ENCODE peak calls at places on chromosomes 2 and 18, in eight cellular contexts. One of them, this sample, is unnamed.

GRCh38 chr2:12169060-12169406 is 422.6 kb downstream of the LPIN1 start:
- DNase-seq in A549: no peak
- DNase-seq in K562: peak
- DNase-seq in stomach: no peak
- DNase-seq in ovary: no peak
- DNase-seq in GM12878: no peak
- DNase-seq in tibial nerve: peak
- DNase-seq in HepG2: no peak
- DNase-seq in this sample: peak

GRCh38 chr18:1412660-1413659 is 508.3 kb downstream of the ADCYAP1 start:
- DNase-seq in A549: no peak
- DNase-seq in K562: no peak
- DNase-seq in stomach: no peak
- DNase-seq in ovary: no peak
- DNase-seq in GM12878: no peak
- DNase-seq in tibial nerve: no peak
- DNase-seq in HepG2: no peak
- DNase-seq in this sample: no peak

GRCh38 chr2:8574196-8575010 is 107.5 kb upstream of the ID2 start:
- DNase-seq in A549: no peak
- DNase-seq in K562: no peak
- DNase-seq in stomach: peak
- DNase-seq in ovary: no peak
- DNase-seq in GM12878: no peak
- DNase-seq in tibial nerve: no peak
- DNase-seq in HepG2: peak
- DNase-seq in this sample: peak

GRCh38 chr2:10871978-10872377 is 39.8 kb upstream of the KCNF1 start:
- DNase-seq in A549: no peak
- DNase-seq in K562: no peak
- DNase-seq in stomach: no peak
- DNase-seq in ovary: no peak
- DNase-seq in GM12878: no peak
- DNase-seq in tibial nerve: no peak
- DNase-seq in HepG2: no peak
- DNase-seq in this sample: no peak

GRCh38 chr2:149817206-149817605 is 229.6 kb upstream of the MMADHC start:
- DNase-seq in A549: no peak
- DNase-seq in K562: no peak
- DNase-seq in stomach: no peak
- DNase-seq in ovary: no peak
- DNase-seq in GM12878: no peak
- DNase-seq in tibial nerve: no peak
- DNase-seq in HepG2: no peak
- DNase-seq in this sample: no peak

GRCh38 chr2:133792223-133792622 is 224.0 kb upstream of the NCKAP5 start:
- DNase-seq in A549: no peak
- DNase-seq in K562: no peak
- DNase-seq in stomach: no peak
- DNase-seq in ovary: no peak
- DNase-seq in GM12878: no peak
- DNase-seq in tibial nerve: no peak
- DNase-seq in HepG2: no peak
- DNase-seq in this sample: no peak

GRCh38 chr2:112157472-112157871 is 19.3 kb downstream of the FBLN7 start:
- DNase-seq in A549: no peak
- DNase-seq in K562: no peak
- DNase-seq in stomach: no peak
- DNase-seq in ovary: no peak
- DNase-seq in GM12878: no peak
- DNase-seq in tibial nerve: no peak
- DNase-seq in HepG2: no peak
- DNase-seq in this sample: peak

GRCh38 chr18:31325051-31325450 is 7.1 kb downstream of the DSG1 start:
- DNase-seq in A549: no peak
- DNase-seq in K562: no peak
- DNase-seq in stomach: no peak
- DNase-seq in ovary: no peak
- DNase-seq in GM12878: no peak
- DNase-seq in tibial nerve: peak
- DNase-seq in HepG2: no peak
- DNase-seq in this sample: no peak

GRCh38 chr2:10141736-10142639 is 19.4 kb downstream of the RRM2 start:
- DNase-seq in A549: no peak
- DNase-seq in K562: peak
- DNase-seq in stomach: peak
- DNase-seq in ovary: peak
- DNase-seq in GM12878: no peak
- DNase-seq in tibial nerve: no peak
- DNase-seq in HepG2: no peak
- DNase-seq in this sample: peak

GRCh38 chr2:2662847-2663356 is 331.8 kb upstream of the MYT1L start:
- DNase-seq in A549: no peak
- DNase-seq in K562: no peak
- DNase-seq in stomach: no peak
- DNase-seq in ovary: no peak
- DNase-seq in GM12878: no peak
- DNase-seq in tibial nerve: no peak
- DNase-seq in HepG2: no peak
- DNase-seq in this sample: no peak

GRCh38 chr2:130823171-130823885 is 13.4 kb upstream of the ARHGEF4 start:
- DNase-seq in A549: no peak
- DNase-seq in K562: no peak
- DNase-seq in stomach: no peak
- DNase-seq in ovary: no peak
- DNase-seq in GM12878: no peak
- DNase-seq in tibial nerve: no peak
- DNase-seq in HepG2: no peak
- DNase-seq in this sample: no peak

GRCh38 chr18:53991202-53991601 is 233.3 kb downstream of the MBD2 start:
- DNase-seq in A549: peak
- DNase-seq in K562: no peak
- DNase-seq in stomach: no peak
- DNase-seq in ovary: no peak
- DNase-seq in GM12878: no peak
- DNase-seq in tibial nerve: no peak
- DNase-seq in HepG2: peak
- DNase-seq in this sample: no peak

GRCh38 chr2:41963661-41964525 is 83.9 kb upstream of the PKDCC start:
- DNase-seq in A549: no peak
- DNase-seq in K562: no peak
- DNase-seq in stomach: no peak
- DNase-seq in ovary: peak
- DNase-seq in GM12878: no peak
- DNase-seq in tibial nerve: peak
- DNase-seq in HepG2: peak
- DNase-seq in this sample: peak

GRCh38 chr18:12318857-12319256 is 10.8 kb downstream of the TUBB6 start:
- DNase-seq in A549: no peak
- DNase-seq in K562: no peak
- DNase-seq in stomach: no peak
- DNase-seq in ovary: no peak
- DNase-seq in GM12878: no peak
- DNase-seq in tibial nerve: no peak
- DNase-seq in HepG2: no peak
- DNase-seq in this sample: no peak

GRCh38 chr2:130920417-130921030 is 83.8 kb downstream of the ARHGEF4 start:
- DNase-seq in A549: peak
- DNase-seq in K562: peak
- DNase-seq in stomach: peak
- DNase-seq in ovary: peak
- DNase-seq in GM12878: peak
- DNase-seq in tibial nerve: peak
- DNase-seq in HepG2: peak
- DNase-seq in this sample: no peak

GRCh38 chr2:101330253-101330921 is 21.9 kb upstream of the RNF149 start:
- DNase-seq in A549: no peak
- DNase-seq in K562: no peak
- DNase-seq in stomach: peak
- DNase-seq in ovary: no peak
- DNase-seq in GM12878: no peak
- DNase-seq in tibial nerve: no peak
- DNase-seq in HepG2: peak
- DNase-seq in this sample: no peak

GRCh38 chr2:130337735-130338325 is 4.9 kb upstream of the IMP4 start:
- DNase-seq in A549: no peak
- DNase-seq in K562: peak
- DNase-seq in stomach: no peak
- DNase-seq in ovary: no peak
- DNase-seq in GM12878: no peak
- DNase-seq in tibial nerve: no peak
- DNase-seq in HepG2: no peak
- DNase-seq in this sample: no peak

GRCh38 chr2:675982-676646 is 1.1 kb downstream of the TMEM18 start:
- DNase-seq in A549: peak
- DNase-seq in K562: peak
- DNase-seq in stomach: no peak
- DNase-seq in ovary: peak
- DNase-seq in GM12878: no peak
- DNase-seq in tibial nerve: peak
- DNase-seq in HepG2: peak
- DNase-seq in this sample: peak

GRCh38 chr2:72990695-72991438 is 73.5 kb downstream of the EMX1 start:
- DNase-seq in A549: no peak
- DNase-seq in K562: no peak
- DNase-seq in stomach: no peak
- DNase-seq in ovary: no peak
- DNase-seq in GM12878: no peak
- DNase-seq in tibial nerve: no peak
- DNase-seq in HepG2: no peak
- DNase-seq in this sample: peak

GRCh38 chr2:72914226-72915075 is 2.9 kb upstream of the EMX1 start:
- DNase-seq in A549: no peak
- DNase-seq in K562: no peak
- DNase-seq in stomach: peak
- DNase-seq in ovary: no peak
- DNase-seq in GM12878: no peak
- DNase-seq in tibial nerve: no peak
- DNase-seq in HepG2: no peak
- DNase-seq in this sample: peak

GRCh38 chr2:234374671-234375245 is 122.1 kb downstream of the ARL4C start:
- DNase-seq in A549: no peak
- DNase-seq in K562: no peak
- DNase-seq in stomach: no peak
- DNase-seq in ovary: no peak
- DNase-seq in GM12878: no peak
- DNase-seq in tibial nerve: no peak
- DNase-seq in HepG2: no peak
- DNase-seq in this sample: no peak

GRCh38 chr2:65724341-65724740 is 291.9 kb upstream of the SPRED2 start:
- DNase-seq in A549: no peak
- DNase-seq in K562: no peak
- DNase-seq in stomach: no peak
- DNase-seq in ovary: no peak
- DNase-seq in GM12878: no peak
- DNase-seq in tibial nerve: no peak
- DNase-seq in HepG2: no peak
- DNase-seq in this sample: no peak

GRCh38 chr2:222548997-222549396 is 106.9 kb downstream of the FARSB start:
- DNase-seq in A549: no peak
- DNase-seq in K562: no peak
- DNase-seq in stomach: no peak
- DNase-seq in ovary: no peak
- DNase-seq in GM12878: no peak
- DNase-seq in tibial nerve: no peak
- DNase-seq in HepG2: no peak
- DNase-seq in this sample: no peak

GRCh38 chr2:240759454-240759853 is 60.6 kb downstream of the KIF1A start:
- DNase-seq in A549: no peak
- DNase-seq in K562: peak
- DNase-seq in stomach: no peak
- DNase-seq in ovary: no peak
- DNase-seq in GM12878: peak
- DNase-seq in tibial nerve: no peak
- DNase-seq in HepG2: no peak
- DNase-seq in this sample: no peak
- TF ChIP-seq EP300 in A549: no peak
- TF ChIP-seq EP300 in K562: no peak
- TF ChIP-seq EP300 in stomach: no peak
- TF ChIP-seq EP300 in ovary: no peak
- TF ChIP-seq EP300 in GM12878: no peak
- TF ChIP-seq EP300 in tibial nerve: no peak
- TF ChIP-seq EP300 in HepG2: no peak
- TF ChIP-seq EP300 in this sample: no peak

GRCh38 chr2:24354899-24355298 is 5.4 kb downstream of the ITSN2 start:
- DNase-seq in A549: no peak
- DNase-seq in K562: no peak
- DNase-seq in stomach: no peak
- DNase-seq in ovary: no peak
- DNase-seq in GM12878: no peak
- DNase-seq in tibial nerve: no peak
- DNase-seq in HepG2: no peak
- DNase-seq in this sample: no peak
- TF ChIP-seq EP300 in A549: no peak
- TF ChIP-seq EP300 in K562: no peak
- TF ChIP-seq EP300 in stomach: no peak
- TF ChIP-seq EP300 in ovary: no peak
- TF ChIP-seq EP300 in GM12878: no peak
- TF ChIP-seq EP300 in tibial nerve: no peak
- TF ChIP-seq EP300 in HepG2: no peak
- TF ChIP-seq EP300 in this sample: no peak

GRCh38 chr2:174205562-174205961 is 42.8 kb downstream of the OLA1 start:
- DNase-seq in A549: no peak
- DNase-seq in K562: no peak
- DNase-seq in stomach: no peak
- DNase-seq in ovary: no peak
- DNase-seq in GM12878: no peak
- DNase-seq in tibial nerve: no peak
- DNase-seq in HepG2: no peak
- DNase-seq in this sample: no peak
- TF ChIP-seq EP300 in A549: no peak
- TF ChIP-seq EP300 in K562: no peak
- TF ChIP-seq EP300 in stomach: no peak
- TF ChIP-seq EP300 in ovary: no peak
- TF ChIP-seq EP300 in GM12878: no peak
- TF ChIP-seq EP300 in tibial nerve: no peak
- TF ChIP-seq EP300 in HepG2: no peak
- TF ChIP-seq EP300 in this sample: no peak

GRCh38 chr2:238269741-238270140 is 18.7 kb downstream of the PER2 start:
- DNase-seq in A549: no peak
- DNase-seq in K562: no peak
- DNase-seq in stomach: no peak
- DNase-seq in ovary: no peak
- DNase-seq in GM12878: no peak
- DNase-seq in tibial nerve: no peak
- DNase-seq in HepG2: no peak
- DNase-seq in this sample: no peak

GRCh38 chr2:238272156-238272555 is 16.3 kb downstream of the PER2 start:
- DNase-seq in A549: no peak
- DNase-seq in K562: no peak
- DNase-seq in stomach: no peak
- DNase-seq in ovary: no peak
- DNase-seq in GM12878: no peak
- DNase-seq in tibial nerve: no peak
- DNase-seq in HepG2: no peak
- DNase-seq in this sample: no peak

GRCh38 chr2:238267884-238268680 is 20.3 kb downstream of the PER2 start:
- DNase-seq in A549: no peak
- DNase-seq in K562: no peak
- DNase-seq in stomach: no peak
- DNase-seq in ovary: no peak
- DNase-seq in GM12878: no peak
- DNase-seq in tibial nerve: no peak
- DNase-seq in HepG2: no peak
- DNase-seq in this sample: peak

GRCh38 chr2:238270606-238271005 is 17.8 kb downstream of the PER2 start:
- DNase-seq in A549: no peak
- DNase-seq in K562: no peak
- DNase-seq in stomach: no peak
- DNase-seq in ovary: no peak
- DNase-seq in GM12878: no peak
- DNase-seq in tibial nerve: no peak
- DNase-seq in HepG2: no peak
- DNase-seq in this sample: no peak

GRCh38 chr2:238271061-238271554 is 17.3 kb downstream of the PER2 start:
- DNase-seq in A549: no peak
- DNase-seq in K562: no peak
- DNase-seq in stomach: peak
- DNase-seq in ovary: no peak
- DNase-seq in GM12878: no peak
- DNase-seq in tibial nerve: no peak
- DNase-seq in HepG2: no peak
- DNase-seq in this sample: no peak
- TF ChIP-seq EP300 in A549: no peak
- TF ChIP-seq EP300 in K562: no peak
- TF ChIP-seq EP300 in stomach: no peak
- TF ChIP-seq EP300 in ovary: no peak
- TF ChIP-seq EP300 in GM12878: no peak
- TF ChIP-seq EP300 in tibial nerve: no peak
- TF ChIP-seq EP300 in HepG2: no peak
- TF ChIP-seq EP300 in this sample: no peak

This sample was measured in sigmoid colon.